ENCODE peak calls at places on chromosome 20, in four cellular contexts. D is amniotic epithelial cell, M is fibroblast of lung, A is NCI-H2029 treated with DMSO at 0.1 percent for 48 hours. F is an unnamed sample.

GRCh38 chr20:25510202-25510601 is 75.1 kb downstream of the NINL start:
- DNase-seq in D (no peak), M (no peak), A (no peak), F (no peak)

GRCh38 chr20:58597021-58597940 is 53.8 kb upstream of the STX16 start:
- DNase-seq in M (peak; percentile 58), D (peak; percentile 97), A (no peak), F (no peak)

GRCh38 chr20:33202451-33202850 is 14.7 kb upstream of the BPIFA3 start:
- DNase-seq in M (no peak), A (no peak), D (no peak), F (no peak)

GRCh38 chr20:51496964-51497363 is 45.6 kb downstream of the NFATC2 start:
- DNase-seq in D (no peak), M (no peak), A (no peak), F (no peak)

GRCh38 chr20:17884318-17885003 is 84.1 kb downstream of the SNX5 start:
- DNase-seq in D (no peak), M (no peak), A (no peak), F (no peak)

GRCh38 chr20:45323731-45324130 is 15.6 kb upstream of the MATN4 start:
- DNase-seq in A (no peak), D (no peak), M (no peak), F (no peak)

GRCh38 chr20:19260412-19261090 is 48.1 kb downstream of the SLC24A3 start:
- DNase-seq in D (no peak), M (no peak), A (no peak), F (no peak)

GRCh38 chr20:62752181-62752670 is 43.6 kb downstream of the NTSR1 start:
- DNase-seq in A (no peak), D (no peak), M (no peak), F (no peak)

GRCh38 chr20:50850721-50851286 is 55.9 kb downstream of the BCAS4 start:
- DNase-seq in A (no peak), M (no peak), D (peak; percentile 87), F (no peak)

GRCh38 chr20:24994470-24995368 is 2.2 kb upstream of the APMAP start:
- DNase-seq in D (peak; percentile 60), M (peak; percentile 78), A (peak; percentile 68), F (peak; percentile 34)

GRCh38 chr20:20551409-20551808 is 161.0 kb downstream of the RALGAPA2 start:
- DNase-seq in M (no peak), D (no peak), A (no peak), F (no peak)

GRCh38 chr20:61271273-61272221 is 19.5 kb downstream of the CDH4 start:
- DNase-seq in M (peak; percentile 31), D (no peak), A (no peak), F (peak; percentile 41)

GRCh38 chr20:36792422-36792821 is 18.9 kb upstream of the DSN1 start:
- DNase-seq in M (peak; percentile 65), A (no peak), D (peak; percentile 62), F (no peak)

GRCh38 chr20:45320948-45321595 is 13.0 kb upstream of the MATN4 start:
- DNase-seq in M (no peak), A (no peak), D (no peak), F (no peak)

GRCh38 chr20:47392015-47392720 is 35.7 kb upstream of the ZMYND8 start:
- DNase-seq in D (peak; percentile 95), M (peak; percentile 91), A (no peak), F (no peak)

GRCh38 chr20:15642676-15643075 is 930.6 kb downstream of the KIF16B start:
- DNase-seq in A (no peak), D (no peak), M (peak; percentile 24), F (no peak)

GRCh38 chr20:33781133-33781532 is 30.0 kb upstream of the CHMP4B start:
- DNase-seq in D (no peak), A (no peak), M (no peak), F (no peak)

GRCh38 chr20:58480455-58481356 is 34.5 kb downstream of the APCDD1L start:
- DNase-seq in M (no peak), A (no peak), D (no peak), F (no peak)

GRCh38 chr20:25534845-25535244 is 50.5 kb downstream of the NINL start:
- DNase-seq in D (no peak), A (no peak), M (no peak), F (no peak)

GRCh38 chr20:56454754-56455153 is 13.7 kb upstream of the RTF2 start:
- DNase-seq in A (no peak), M (no peak), D (no peak), F (no peak)

GRCh38 chr20:6613280-6613861 is 154.1 kb upstream of the BMP2 start:
- DNase-seq in A (no peak), D (no peak), M (no peak), F (peak; percentile 8)

GRCh38 chr20:34037121-34037520 is 43.4 kb downstream of the RALY start:
- DNase-seq in A (no peak), D (peak; percentile 24), M (no peak), F (no peak)

GRCh38 chr20:32820698-32821378 is 1.1 kb downstream of the MAPRE1 start:
- DNase-seq in A (no peak), M (peak; percentile 19), D (no peak), F (no peak)

GRCh38 chr20:36116813-36117441 is 37.6 kb upstream of the EPB41L1 start:
- DNase-seq in A (no peak), M (peak; percentile 35), D (peak; percentile 57), F (no peak)

GRCh38 chr20:44861547-44862006 is 23.9 kb upstream of the YWHAB start:
- DNase-seq in M (peak; percentile 21), D (peak; percentile 24), A (no peak), F (no peak)

GRCh38 chr20:50893620-50894019 is 37.6 kb downstream of the ADNP start:
- DNase-seq in D (no peak), A (no peak), M (no peak), F (no peak)

GRCh38 chr20:14568701-14569100 is 231.3 kb upstream of the FLRT3 start:
- DNase-seq in M (no peak), A (no peak), D (peak; percentile 60), F (no peak)

GRCh38 chr20:52411611-52412010 is 220.0 kb upstream of the ZFP64 start:
- DNase-seq in M (no peak), A (no peak), D (no peak), F (no peak)

GRCh38 chr20:61556116-61556515 is 304.1 kb downstream of the CDH4 start:
- DNase-seq in D (peak; percentile 92), A (no peak), M (peak; percentile 72), F (no peak)

GRCh38 chr20:38303908-38304379 is at the start of gene BPI:
- DNase-seq in M (no peak), D (peak; percentile 67), A (no peak), F (no peak)

GRCh38 chr20:22586645-22587310 is 2.4 kb upstream of the FOXA2 start:
- DNase-seq in D (no peak), A (no peak), M (no peak), F (no peak)

GRCh38 chr20:61743606-61744005 is 322.1 kb downstream of the TAF4 start:
- DNase-seq in D (no peak), M (no peak), A (no peak), F (no peak)

GRCh38 chr20:18853946-18854646 is 40.5 kb downstream of the SCP2D1 start:
- DNase-seq in M (no peak), D (no peak), A (no peak), F (no peak)

F was measured in DMS79.